ENCODE peak calls at places on chromosomes 5 and 9, in ten cellular contexts. M is ovary; F is CD4-positive, alpha-beta T cell; E is coronary artery; L is HCEC 1CT; Q is HS-27A; C is AG08395; W is GM12864; V is lung; G is T-helper 9 cell. D is an unnamed sample.

GRCh38 chr5:95441631-95442030 is 50.5 kb downstream of the FAM81B start:
- DNase-seq in M (no peak), F (no peak), E (no peak), L (no peak), Q (no peak), C (no peak), W (no peak), V (no peak), G (no peak), D (no peak)

GRCh38 chr9:131585375-131585774 is 40.1 kb downstream of the PRRT1B start:
- DNase-seq in M (no peak), F (peak), E (no peak), L (no peak), Q (no peak), C (no peak), W (no peak), V (no peak), G (no peak), D (no peak)

GRCh38 chr5:97181856-97182545 is 1.0 kb downstream of the RIOK2 start:
- DNase-seq in M (no peak), F (no peak), E (no peak), L (peak), Q (no peak), C (no peak), W (no peak), V (no peak), G (no peak), D (no peak)

GRCh38 chr5:101686541-101686940 is 609.5 kb downstream of the SLCO4C1 start:
- DNase-seq in M (no peak), F (no peak), E (no peak), L (no peak), Q (no peak), C (no peak), W (no peak), V (no peak), G (no peak), D (no peak)

GRCh38 chr9:105278751-105279150 is 34.3 kb downstream of the SLC44A1 start:
- DNase-seq in M (no peak), F (no peak), E (no peak), L (no peak), Q (no peak), C (no peak), W (no peak), V (no peak), G (no peak), D (no peak)

GRCh38 chr9:4573634-4574391 is 83.5 kb downstream of the SLC1A1 start:
- DNase-seq in M (no peak), F (no peak), E (no peak), L (no peak), Q (no peak), C (no peak), W (no peak), V (no peak), G (no peak), D (no peak)

GRCh38 chr5:145925803-145926202 is 10.6 kb upstream of the SH3RF2 start:
- DNase-seq in M (no peak), F (no peak), E (no peak), L (peak), Q (no peak), C (no peak), W (no peak), V (no peak), G (no peak), D (no peak)

GRCh38 chr5:74326571-74327338 is 313.8 kb downstream of the ENC1 start:
- DNase-seq in M (no peak), F (peak), E (no peak), L (peak), Q (peak), C (peak), W (peak), V (no peak), G (no peak), D (no peak)

GRCh38 chr5:173078878-173079277 is 22.7 kb downstream of the CREBRF start:
- DNase-seq in M (no peak), F (no peak), E (no peak), L (no peak), Q (no peak), C (no peak), W (no peak), V (no peak), G (no peak), D (no peak)

GRCh38 chr9:12775373-12775962 is 648 bp downstream of the LURAP1L start:
- DNase-seq in M (peak), F (no peak), E (no peak), L (no peak), Q (no peak), C (no peak), W (no peak), V (no peak), G (no peak), D (no peak)

GRCh38 chr5:177546262-177546741 is 8.1 kb downstream of the FAM193B start:
- DNase-seq in M (peak), F (no peak), E (peak), L (peak), Q (peak), C (peak), W (no peak), V (peak), G (no peak), D (no peak)

GRCh38 chr9:135017916-135018915 is 69.3 kb upstream of the OLFM1 start:
- DNase-seq in M (no peak), F (no peak), E (no peak), L (no peak), Q (no peak), C (no peak), W (no peak), V (no peak), G (no peak), D (no peak)